ENCODE peak calls at places on chromosomes 1 and 21, in six cellular contexts. One of them, this sample, is unnamed.

GRCh38 chr1:181255270-181255929 is 166.9 kb downstream of the IER5 start:
- DNase-seq in ovary: no peak
- DNase-seq in hepatocyte: peak; percentile 74
- DNase-seq in adrenal gland: peak; percentile 61
- DNase-seq in left ventricle myocardium inferior: no peak
- DNase-seq in heart left ventricle: no peak
- DNase-seq in this sample: peak; percentile 95

GRCh38 chr1:5403935-5404334 is 588.3 kb downstream of the NPHP4 start:
- DNase-seq in ovary: no peak
- DNase-seq in hepatocyte: no peak
- DNase-seq in adrenal gland: no peak
- DNase-seq in left ventricle myocardium inferior: no peak
- DNase-seq in heart left ventricle: no peak
- DNase-seq in this sample: no peak

GRCh38 chr1:174165471-174166137 is 6.3 kb downstream of the RABGAP1L start:
- DNase-seq in ovary: peak; percentile 58
- DNase-seq in hepatocyte: no peak
- DNase-seq in adrenal gland: no peak
- DNase-seq in left ventricle myocardium inferior: peak; percentile 30
- DNase-seq in heart left ventricle: no peak
- DNase-seq in this sample: no peak

GRCh38 chr1:218482683-218483082 is 137.5 kb downstream of the TGFB2 start:
- DNase-seq in ovary: no peak
- DNase-seq in hepatocyte: no peak
- DNase-seq in adrenal gland: no peak
- DNase-seq in left ventricle myocardium inferior: no peak
- DNase-seq in heart left ventricle: no peak
- DNase-seq in this sample: no peak

GRCh38 chr1:43619996-43620920 is 29.7 kb upstream of the KDM4A start:
- DNase-seq in ovary: no peak
- DNase-seq in hepatocyte: no peak
- DNase-seq in adrenal gland: no peak
- DNase-seq in left ventricle myocardium inferior: no peak
- DNase-seq in heart left ventricle: no peak
- DNase-seq in this sample: no peak

GRCh38 chr1:231694081-231694443 is 67.5 kb downstream of the DISC1 start:
- DNase-seq in ovary: peak; percentile 72
- DNase-seq in hepatocyte: no peak
- DNase-seq in adrenal gland: no peak
- DNase-seq in left ventricle myocardium inferior: peak; percentile 56
- DNase-seq in heart left ventricle: no peak
- DNase-seq in this sample: no peak

GRCh38 chr1:57470028-57470427 is 46.2 kb upstream of the DAB1 start:
- DNase-seq in ovary: no peak
- DNase-seq in hepatocyte: no peak
- DNase-seq in adrenal gland: no peak
- DNase-seq in left ventricle myocardium inferior: no peak
- DNase-seq in heart left ventricle: no peak
- DNase-seq in this sample: no peak

GRCh38 chr1:64663654-64664053 is 81.2 kb upstream of the RAVER2 start:
- DNase-seq in ovary: no peak
- DNase-seq in hepatocyte: peak; percentile 16
- DNase-seq in adrenal gland: no peak
- DNase-seq in left ventricle myocardium inferior: no peak
- DNase-seq in heart left ventricle: no peak
- DNase-seq in this sample: no peak

GRCh38 chr1:46333300-46334029 is 7.1 kb upstream of the NSUN4 start:
- DNase-seq in ovary: no peak
- DNase-seq in hepatocyte: peak; percentile 45
- DNase-seq in adrenal gland: peak; percentile 26
- DNase-seq in left ventricle myocardium inferior: no peak
- DNase-seq in heart left ventricle: no peak
- DNase-seq in this sample: peak; percentile 49

GRCh38 chr1:211474426-211474825 is 17.5 kb downstream of the RD3 start:
- DNase-seq in ovary: peak; percentile 76
- DNase-seq in hepatocyte: no peak
- DNase-seq in adrenal gland: no peak
- DNase-seq in left ventricle myocardium inferior: no peak
- DNase-seq in heart left ventricle: no peak
- DNase-seq in this sample: no peak

GRCh38 chr1:24337455-24337854 is 18.3 kb downstream of the GRHL3 start:
- DNase-seq in ovary: no peak
- DNase-seq in hepatocyte: no peak
- DNase-seq in adrenal gland: no peak
- DNase-seq in left ventricle myocardium inferior: no peak
- DNase-seq in heart left ventricle: no peak
- DNase-seq in this sample: no peak

GRCh38 chr1:156616463-156616862 is 2.8 kb upstream of the HAPLN2 start:
- DNase-seq in ovary: no peak
- DNase-seq in hepatocyte: peak; percentile 74
- DNase-seq in adrenal gland: peak; percentile 65
- DNase-seq in left ventricle myocardium inferior: peak; percentile 41
- DNase-seq in heart left ventricle: peak; percentile 76
- DNase-seq in this sample: no peak

GRCh38 chr1:31110846-31111245 is 45.3 kb upstream of the PUM1 start:
- DNase-seq in ovary: no peak
- DNase-seq in hepatocyte: no peak
- DNase-seq in adrenal gland: no peak
- DNase-seq in left ventricle myocardium inferior: no peak
- DNase-seq in heart left ventricle: no peak
- DNase-seq in this sample: no peak

GRCh38 chr1:206723500-206724472 is 39.1 kb downstream of the MAPKAPK2 start:
- DNase-seq in ovary: peak; percentile 50
- DNase-seq in hepatocyte: peak; percentile 45
- DNase-seq in adrenal gland: peak; percentile 62
- DNase-seq in left ventricle myocardium inferior: peak; percentile 40
- DNase-seq in heart left ventricle: peak; percentile 50
- DNase-seq in this sample: peak; percentile 78

GRCh38 chr21:44818636-44819011 is 762 bp upstream of the SUMO3 start:
- DNase-seq in ovary: no peak
- DNase-seq in hepatocyte: no peak
- DNase-seq in adrenal gland: no peak
- DNase-seq in left ventricle myocardium inferior: no peak
- DNase-seq in heart left ventricle: no peak
- DNase-seq in this sample: no peak

GRCh38 chr1:12056331-12056841 is 6.7 kb upstream of the TNFRSF8 start:
- DNase-seq in ovary: no peak
- DNase-seq in hepatocyte: no peak
- DNase-seq in adrenal gland: no peak
- DNase-seq in left ventricle myocardium inferior: no peak
- DNase-seq in heart left ventricle: no peak
- DNase-seq in this sample: peak; percentile 84

GRCh38 chr1:46613661-46614603 is 2.7 kb downstream of the MOB3C start:
- DNase-seq in ovary: peak; percentile 94
- DNase-seq in hepatocyte: peak; percentile 67
- DNase-seq in adrenal gland: peak; percentile 75
- DNase-seq in left ventricle myocardium inferior: peak; percentile 96
- DNase-seq in heart left ventricle: peak; percentile 93
- DNase-seq in this sample: peak; percentile 65

GRCh38 chr1:41399148-41399795 is 38.0 kb downstream of the FOXO6 start:
- DNase-seq in ovary: no peak
- DNase-seq in hepatocyte: peak; percentile 32
- DNase-seq in adrenal gland: no peak
- DNase-seq in left ventricle myocardium inferior: no peak
- DNase-seq in heart left ventricle: peak; percentile 33
- DNase-seq in this sample: no peak

GRCh38 chr21:45845063-45845789 is 136.3 kb upstream of the COL6A1 start:
- DNase-seq in ovary: no peak
- DNase-seq in hepatocyte: no peak
- DNase-seq in adrenal gland: no peak
- DNase-seq in left ventricle myocardium inferior: no peak
- DNase-seq in heart left ventricle: no peak
- DNase-seq in this sample: no peak

GRCh38 chr1:246947255-246947654 is 15.5 kb upstream of the AHCTF1 start:
- DNase-seq in ovary: peak; percentile 72
- DNase-seq in hepatocyte: peak; percentile 39
- DNase-seq in adrenal gland: peak; percentile 23
- DNase-seq in left ventricle myocardium inferior: peak; percentile 47
- DNase-seq in heart left ventricle: peak; percentile 48
- DNase-seq in this sample: peak; percentile 18

GRCh38 chr1:224587051-224587450 is 29.1 kb upstream of the CNIH3 start:
- DNase-seq in ovary: no peak
- DNase-seq in hepatocyte: no peak
- DNase-seq in adrenal gland: no peak
- DNase-seq in left ventricle myocardium inferior: no peak
- DNase-seq in heart left ventricle: no peak
- DNase-seq in this sample: no peak

GRCh38 chr1:20358761-20359263 is 68.1 kb downstream of the VWA5B1 start:
- DNase-seq in ovary: peak; percentile 47
- DNase-seq in hepatocyte: peak; percentile 72
- DNase-seq in adrenal gland: peak; percentile 85
- DNase-seq in left ventricle myocardium inferior: peak; percentile 71
- DNase-seq in heart left ventricle: peak; percentile 74
- DNase-seq in this sample: no peak

GRCh38 chr1:7290971-7291970 is 479.8 kb upstream of the VAMP3 start:
- DNase-seq in ovary: no peak
- DNase-seq in hepatocyte: no peak
- DNase-seq in adrenal gland: no peak
- DNase-seq in left ventricle myocardium inferior: peak; percentile 64
- DNase-seq in heart left ventricle: peak; percentile 75
- DNase-seq in this sample: no peak

DNA sequence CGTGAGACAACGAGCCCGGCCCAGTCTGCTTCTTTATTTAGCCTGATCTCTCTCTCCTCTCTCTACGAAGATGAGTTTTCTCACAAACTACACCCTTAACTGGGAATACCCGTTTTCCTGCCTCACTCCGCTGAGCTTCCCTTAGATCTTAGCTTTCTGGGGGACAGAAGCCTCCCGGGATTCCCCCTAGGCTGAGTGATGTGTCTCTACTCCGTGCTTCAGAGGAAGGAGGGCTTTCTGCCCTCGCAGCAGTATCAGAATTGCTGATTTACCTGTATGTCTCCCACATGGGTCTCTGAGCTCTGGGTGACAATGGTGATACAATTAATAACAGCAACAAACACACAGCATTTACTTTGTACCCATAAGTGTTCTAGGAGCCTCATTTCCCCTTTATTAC is 1.0 kb downstream of the ZBTB17 start:
- DNase-seq in ovary: no peak
- DNase-seq in hepatocyte: no peak
- DNase-seq in adrenal gland: no peak
- DNase-seq in left ventricle myocardium inferior: no peak
- DNase-seq in heart left ventricle: no peak
- DNase-seq in this sample: peak; percentile 17
- H3K4me3 ChIP-seq in ovary: peak overlapping the region; percentile 91
- H3K4me3 ChIP-seq in hepatocyte: peak overlapping the region; percentile 95
- H3K4me3 ChIP-seq in adrenal gland: peak overlapping the region; percentile 69
- H3K4me3 ChIP-seq in left ventricle myocardium inferior: peak overlapping the region; percentile 98
- H3K4me3 ChIP-seq in heart left ventricle: peak overlapping the region; percentile 79
- H3K4me3 ChIP-seq in this sample: peak overlapping the region; percentile 78

DNA sequence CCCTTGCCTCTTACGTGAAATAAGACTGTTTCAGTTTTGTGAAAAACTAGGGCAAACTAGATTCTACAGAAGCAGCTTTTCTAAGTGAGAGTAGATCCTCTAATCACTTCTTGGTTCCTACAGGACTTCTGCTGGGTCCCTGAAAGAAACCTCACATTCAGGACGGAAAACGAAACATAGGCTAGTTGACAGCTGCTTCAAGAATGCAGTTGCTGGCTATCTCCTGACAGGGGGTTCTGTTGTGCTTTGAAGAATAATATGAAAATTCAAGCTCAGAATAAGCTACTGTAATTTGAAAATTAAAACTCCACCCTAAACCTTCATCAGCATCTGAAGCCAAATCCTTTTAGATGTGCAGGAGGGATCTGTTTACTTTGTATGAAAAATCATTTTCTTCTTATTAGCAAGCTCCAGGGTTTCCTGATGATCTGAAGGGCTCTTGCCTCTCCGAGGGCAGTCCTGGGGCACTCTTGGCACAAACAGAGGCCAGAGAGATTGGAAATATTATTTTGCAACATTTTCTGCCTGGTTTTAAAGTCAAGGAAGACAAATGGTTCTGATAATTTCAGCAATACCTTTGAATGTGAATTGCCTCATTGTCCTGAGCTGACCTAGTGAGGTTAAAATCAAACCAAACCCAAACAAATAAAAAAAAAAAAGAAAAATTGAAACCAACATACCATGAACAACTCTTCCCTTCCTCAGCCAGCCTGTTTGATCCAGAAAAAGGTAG is 55.1 kb downstream of the NTMT2 start:
- DNase-seq in ovary: no peak
- DNase-seq in hepatocyte: no peak
- DNase-seq in adrenal gland: no peak
- DNase-seq in left ventricle myocardium inferior: no peak
- DNase-seq in heart left ventricle: no peak
- DNase-seq in this sample: no peak
- TF ChIP-seq CTCF in ovary: no peak
- TF ChIP-seq CTCF in hepatocyte: peak; percentile 13
- TF ChIP-seq CTCF in adrenal gland: no peak
- TF ChIP-seq CTCF in left ventricle myocardium inferior: no peak
- TF ChIP-seq CTCF in heart left ventricle: peak; percentile 13
- TF ChIP-seq CTCF in this sample: no peak

GRCh38 chr1:52928083-52928404 is 968 bp downstream of the SCP2 start:
- DNase-seq in ovary: no peak
- DNase-seq in hepatocyte: no peak
- DNase-seq in adrenal gland: no peak
- DNase-seq in left ventricle myocardium inferior: no peak
- DNase-seq in heart left ventricle: no peak
- DNase-seq in this sample: no peak

GRCh38 chr1:52927219-52928082 is at the start of gene SCP2:
- DNase-seq in ovary: peak; percentile 88
- DNase-seq in hepatocyte: peak; percentile 88
- DNase-seq in adrenal gland: peak; percentile 87
- DNase-seq in left ventricle myocardium inferior: peak; percentile 88
- DNase-seq in heart left ventricle: peak; percentile 87
- DNase-seq in this sample: peak; percentile 39

GRCh38 chr1:52925571-52926005 is 1.5 kb upstream of the SCP2 start:
- DNase-seq in ovary: peak; percentile 57
- DNase-seq in hepatocyte: no peak
- DNase-seq in adrenal gland: no peak
- DNase-seq in left ventricle myocardium inferior: no peak
- DNase-seq in heart left ventricle: no peak
- DNase-seq in this sample: no peak

GRCh38 chr1:52929019-52929418 is 1.9 kb downstream of the SCP2 start:
- DNase-seq in ovary: no peak
- DNase-seq in hepatocyte: no peak
- DNase-seq in adrenal gland: no peak
- DNase-seq in left ventricle myocardium inferior: no peak
- DNase-seq in heart left ventricle: no peak
- DNase-seq in this sample: no peak

GRCh38 chr1:52926864-52927218 is 235 bp upstream of the SCP2 start:
- DNase-seq in ovary: no peak
- DNase-seq in hepatocyte: no peak
- DNase-seq in adrenal gland: no peak
- DNase-seq in left ventricle myocardium inferior: no peak
- DNase-seq in heart left ventricle: no peak
- DNase-seq in this sample: no peak
- H3K27me3 ChIP-seq in ovary: no peaks in the 10 kb centered on the region
- H3K27me3 ChIP-seq in hepatocyte: no peaks in the 10 kb centered on the region
- H3K27me3 ChIP-seq in adrenal gland: no peaks in the 10 kb centered on the region
- H3K27me3 ChIP-seq in left ventricle myocardium inferior: no peaks in the 10 kb centered on the region
- H3K27me3 ChIP-seq in heart left ventricle: no peaks in the 10 kb centered on the region
- H3K27me3 ChIP-seq in this sample: no peaks in the 10 kb centered on the region

DNA sequence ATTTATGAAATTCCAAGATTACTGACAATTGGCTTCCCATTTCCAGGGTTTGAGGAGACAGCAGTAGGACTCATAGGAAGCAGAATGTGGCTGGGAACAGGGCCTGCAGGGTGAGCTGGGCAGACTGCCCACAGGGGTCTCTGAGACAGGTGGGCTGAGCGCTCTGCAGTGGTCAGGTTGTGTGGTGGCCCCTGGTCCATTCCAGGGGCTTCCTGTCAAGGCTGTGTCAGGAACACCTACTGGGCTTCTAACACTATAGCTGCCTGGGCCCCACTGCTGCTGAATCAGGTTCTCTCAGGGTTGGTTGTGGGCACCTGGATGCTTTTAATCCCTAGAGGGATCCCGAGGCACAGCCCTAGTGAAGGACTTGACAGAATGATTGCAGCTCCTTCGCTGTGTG is 72.1 kb downstream of the BACE2 start:
- DNase-seq in ovary: no peak
- DNase-seq in hepatocyte: no peak
- DNase-seq in adrenal gland: no peak
- DNase-seq in left ventricle myocardium inferior: no peak
- DNase-seq in heart left ventricle: no peak
- DNase-seq in this sample: no peak
- H3K4me3 ChIP-seq in ovary: no peak overlapping the region
- H3K4me3 ChIP-seq in hepatocyte: no peak overlapping the region
- H3K4me3 ChIP-seq in adrenal gland: no peak overlapping the region
- H3K4me3 ChIP-seq in left ventricle myocardium inferior: no peak overlapping the region
- H3K4me3 ChIP-seq in heart left ventricle: no peak overlapping the region
- H3K4me3 ChIP-seq in this sample: no peak overlapping the region

This sample was measured in bronchial epithelial cell.